ENCODE peak calls at places on chromosomes 6 and 20, in ten cellular contexts. One of them, this sample, is unnamed.

GRCh38 chr6:9576521-9576920 is 838.4 kb downstream of the TFAP2A start:
- DNase-seq in BJ: no peak
- DNase-seq in heart right ventricle: no peak
- DNase-seq in mammary epithelial cell: no peak
- DNase-seq in Peyer's patch: no peak
- DNase-seq in left ventricle myocardium inferior: no peak
- DNase-seq in PC-3: peak; percentile 6
- DNase-seq in mucosa of descending colon: no peak
- DNase-seq in testis: no peak
- DNase-seq in OCI-LY7: no peak
- DNase-seq in this sample: no peak

GRCh38 chr6:40427196-40427595 is 160.0 kb downstream of the LRFN2 start:
- DNase-seq in BJ: no peak
- DNase-seq in heart right ventricle: no peak
- DNase-seq in mammary epithelial cell: no peak
- DNase-seq in Peyer's patch: no peak
- DNase-seq in left ventricle myocardium inferior: no peak
- DNase-seq in PC-3: no peak
- DNase-seq in mucosa of descending colon: peak; percentile 6
- DNase-seq in testis: no peak
- DNase-seq in OCI-LY7: no peak
- DNase-seq in this sample: no peak

GRCh38 chr6:141388666-141389065 is 744.1 kb upstream of the GJE1 start:
- DNase-seq in BJ: no peak
- DNase-seq in heart right ventricle: no peak
- DNase-seq in mammary epithelial cell: no peak
- DNase-seq in Peyer's patch: no peak
- DNase-seq in left ventricle myocardium inferior: no peak
- DNase-seq in PC-3: no peak
- DNase-seq in mucosa of descending colon: no peak
- DNase-seq in testis: no peak
- DNase-seq in OCI-LY7: no peak
- DNase-seq in this sample: no peak

GRCh38 chr6:14276667-14277404 is 159.3 kb downstream of the CD83 start:
- DNase-seq in BJ: no peak
- DNase-seq in heart right ventricle: no peak
- DNase-seq in mammary epithelial cell: no peak
- DNase-seq in Peyer's patch: peak; percentile 50
- DNase-seq in left ventricle myocardium inferior: no peak
- DNase-seq in PC-3: no peak
- DNase-seq in mucosa of descending colon: no peak
- DNase-seq in testis: no peak
- DNase-seq in OCI-LY7: peak; percentile 89
- DNase-seq in this sample: no peak

GRCh38 chr6:79868098-79868722 is 79.1 kb downstream of the ELOVL4 start:
- DNase-seq in BJ: peak; percentile 16
- DNase-seq in heart right ventricle: no peak
- DNase-seq in mammary epithelial cell: peak; percentile 62
- DNase-seq in Peyer's patch: no peak
- DNase-seq in left ventricle myocardium inferior: no peak
- DNase-seq in PC-3: peak; percentile 80
- DNase-seq in mucosa of descending colon: peak; percentile 78
- DNase-seq in testis: peak; percentile 63
- DNase-seq in OCI-LY7: peak; percentile 72
- DNase-seq in this sample: peak; percentile 23

GRCh38 chr6:134669531-134669930 is 280.4 kb downstream of the ALDH8A1 start:
- DNase-seq in BJ: no peak
- DNase-seq in heart right ventricle: no peak
- DNase-seq in mammary epithelial cell: no peak
- DNase-seq in Peyer's patch: no peak
- DNase-seq in left ventricle myocardium inferior: no peak
- DNase-seq in PC-3: no peak
- DNase-seq in mucosa of descending colon: no peak
- DNase-seq in testis: no peak
- DNase-seq in OCI-LY7: no peak
- DNase-seq in this sample: no peak

GRCh38 chr6:108746411-108746810 is 101.8 kb upstream of the ARMC2 start:
- DNase-seq in BJ: no peak
- DNase-seq in heart right ventricle: no peak
- DNase-seq in mammary epithelial cell: peak; percentile 88
- DNase-seq in Peyer's patch: no peak
- DNase-seq in left ventricle myocardium inferior: no peak
- DNase-seq in PC-3: no peak
- DNase-seq in mucosa of descending colon: no peak
- DNase-seq in testis: no peak
- DNase-seq in OCI-LY7: no peak
- DNase-seq in this sample: no peak

GRCh38 chr6:111938710-111939109 is 65.5 kb upstream of the FYN start:
- DNase-seq in BJ: peak; percentile 44
- DNase-seq in heart right ventricle: no peak
- DNase-seq in mammary epithelial cell: peak; percentile 75
- DNase-seq in Peyer's patch: no peak
- DNase-seq in left ventricle myocardium inferior: no peak
- DNase-seq in PC-3: peak; percentile 26
- DNase-seq in mucosa of descending colon: no peak
- DNase-seq in testis: no peak
- DNase-seq in OCI-LY7: no peak
- DNase-seq in this sample: peak; percentile 59

GRCh38 chr20:1950836-1951235 is 43.0 kb downstream of the PDYN start:
- DNase-seq in BJ: no peak
- DNase-seq in heart right ventricle: no peak
- DNase-seq in mammary epithelial cell: no peak
- DNase-seq in Peyer's patch: no peak
- DNase-seq in left ventricle myocardium inferior: no peak
- DNase-seq in PC-3: no peak
- DNase-seq in mucosa of descending colon: no peak
- DNase-seq in testis: no peak
- DNase-seq in OCI-LY7: no peak
- DNase-seq in this sample: no peak

GRCh38 chr6:40634429-40634828 is 47.3 kb upstream of the LRFN2 start:
- DNase-seq in BJ: no peak
- DNase-seq in heart right ventricle: no peak
- DNase-seq in mammary epithelial cell: no peak
- DNase-seq in Peyer's patch: no peak
- DNase-seq in left ventricle myocardium inferior: no peak
- DNase-seq in PC-3: no peak
- DNase-seq in mucosa of descending colon: no peak
- DNase-seq in testis: no peak
- DNase-seq in OCI-LY7: no peak
- DNase-seq in this sample: no peak

GRCh38 chr6:100573169-100573568 is 108.4 kb upstream of the SIM1 start:
- DNase-seq in BJ: no peak
- DNase-seq in heart right ventricle: no peak
- DNase-seq in mammary epithelial cell: peak; percentile 11
- DNase-seq in Peyer's patch: no peak
- DNase-seq in left ventricle myocardium inferior: no peak
- DNase-seq in PC-3: peak; percentile 60
- DNase-seq in mucosa of descending colon: no peak
- DNase-seq in testis: no peak
- DNase-seq in OCI-LY7: peak; percentile 11
- DNase-seq in this sample: no peak

GRCh38 chr20:47066484-47067270 is 172.0 kb downstream of the EYA2 start:
- DNase-seq in BJ: no peak
- DNase-seq in heart right ventricle: no peak
- DNase-seq in mammary epithelial cell: no peak
- DNase-seq in Peyer's patch: no peak
- DNase-seq in left ventricle myocardium inferior: no peak
- DNase-seq in PC-3: no peak
- DNase-seq in mucosa of descending colon: no peak
- DNase-seq in testis: no peak
- DNase-seq in OCI-LY7: no peak
- DNase-seq in this sample: no peak

GRCh38 chr6:125432968-125433367 is 131.2 kb upstream of the HDDC2 start:
- DNase-seq in BJ: no peak
- DNase-seq in heart right ventricle: no peak
- DNase-seq in mammary epithelial cell: no peak
- DNase-seq in Peyer's patch: no peak
- DNase-seq in left ventricle myocardium inferior: no peak
- DNase-seq in PC-3: no peak
- DNase-seq in mucosa of descending colon: no peak
- DNase-seq in testis: no peak
- DNase-seq in OCI-LY7: peak; percentile 35
- DNase-seq in this sample: no peak
- H3K36me3 ChIP-seq in BJ: no peaks in the 10 kb centered on the region
- H3K36me3 ChIP-seq in heart right ventricle: no peaks in the 10 kb centered on the region
- H3K36me3 ChIP-seq in mammary epithelial cell: no peaks in the 10 kb centered on the region
- H3K36me3 ChIP-seq in Peyer's patch: no peaks in the 10 kb centered on the region
- H3K36me3 ChIP-seq in left ventricle myocardium inferior: no peaks in the 10 kb centered on the region
- H3K36me3 ChIP-seq in PC-3: no peaks in the 10 kb centered on the region
- H3K36me3 ChIP-seq in mucosa of descending colon: no peaks in the 10 kb centered on the region
- H3K36me3 ChIP-seq in testis: no peaks in the 10 kb centered on the region
- H3K36me3 ChIP-seq in OCI-LY7: no peaks in the 10 kb centered on the region
- H3K36me3 ChIP-seq in this sample: no peaks in the 10 kb centered on the region

DNA sequence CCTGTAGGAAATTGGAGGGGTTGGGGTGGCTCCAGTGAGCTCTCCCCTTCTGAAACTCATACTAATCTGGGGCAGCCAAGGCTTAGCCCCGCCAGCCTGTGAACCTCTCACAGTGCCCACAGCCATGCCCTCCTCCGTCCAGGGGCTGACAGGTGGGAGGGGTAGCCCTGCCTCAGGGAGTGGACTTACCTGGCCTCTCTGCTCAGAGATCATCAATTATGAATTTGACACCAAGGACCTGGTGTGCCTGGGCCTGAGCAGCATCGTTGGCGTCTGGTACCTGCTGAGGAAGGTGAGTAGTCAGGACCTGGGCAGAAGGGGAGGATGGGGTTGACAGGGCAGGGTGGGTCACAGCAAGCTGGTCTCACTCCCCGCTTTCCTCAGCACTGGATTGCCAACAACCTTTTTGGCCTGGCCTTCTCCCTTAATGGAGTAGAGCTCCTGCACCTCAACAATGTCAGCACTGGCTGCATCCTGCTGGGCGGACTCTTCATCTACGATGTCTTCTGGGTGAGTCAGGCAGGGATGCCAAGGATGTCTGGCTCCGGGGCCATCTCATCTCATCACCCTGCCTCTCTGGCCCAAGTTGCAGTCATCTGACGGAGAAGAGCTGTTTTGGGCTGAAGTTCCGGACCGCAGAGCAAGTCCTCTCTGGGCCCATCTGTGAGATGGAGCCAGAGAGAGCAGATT is 34.7 kb downstream of the HM13 start:
- DNase-seq in BJ: no peak
- DNase-seq in heart right ventricle: no peak
- DNase-seq in mammary epithelial cell: no peak
- DNase-seq in Peyer's patch: no peak
- DNase-seq in left ventricle myocardium inferior: no peak
- DNase-seq in PC-3: no peak
- DNase-seq in mucosa of descending colon: no peak
- DNase-seq in testis: no peak
- DNase-seq in OCI-LY7: no peak
- DNase-seq in this sample: no peak
- TF ChIP-seq CTCF in BJ: no peak
- TF ChIP-seq CTCF in heart right ventricle: no peak
- TF ChIP-seq CTCF in mammary epithelial cell: no peak
- TF ChIP-seq CTCF in Peyer's patch: no peak
- TF ChIP-seq CTCF in left ventricle myocardium inferior: no peak
- TF ChIP-seq CTCF in PC-3: no peak
- TF ChIP-seq CTCF in mucosa of descending colon: no peak
- TF ChIP-seq CTCF in testis: no peak
- TF ChIP-seq CTCF in OCI-LY7: no peak
- TF ChIP-seq CTCF in this sample: no peak

DNA sequence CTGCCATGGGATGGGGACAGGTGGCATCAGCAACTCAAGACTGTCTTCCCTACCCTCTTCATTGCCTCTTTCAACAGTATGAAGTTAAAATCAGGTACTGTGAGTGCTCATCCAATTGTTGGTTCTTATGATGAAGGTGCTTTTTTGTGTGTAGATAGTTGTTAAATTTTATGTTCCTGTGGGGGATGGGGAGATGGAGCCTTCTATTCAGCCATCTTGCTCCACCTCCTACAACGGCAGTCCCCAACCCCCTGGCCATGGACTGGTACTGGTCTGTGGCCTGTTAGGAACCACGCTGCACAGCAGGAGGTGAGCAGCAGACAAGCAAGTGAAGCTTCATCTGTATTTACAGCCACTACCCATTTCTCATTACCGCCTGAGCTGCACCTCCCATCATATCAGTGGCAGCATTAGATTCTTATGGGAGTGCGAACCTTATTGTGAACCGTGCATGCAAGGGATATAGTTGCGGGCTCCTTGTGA is 47.8 kb upstream of the TOP1 start:
- DNase-seq in BJ: no peak
- DNase-seq in heart right ventricle: no peak
- DNase-seq in mammary epithelial cell: no peak
- DNase-seq in Peyer's patch: no peak
- DNase-seq in left ventricle myocardium inferior: no peak
- DNase-seq in PC-3: no peak
- DNase-seq in mucosa of descending colon: no peak
- DNase-seq in testis: no peak
- DNase-seq in OCI-LY7: no peak
- DNase-seq in this sample: no peak
- H3K4me3 ChIP-seq in BJ: no peak overlapping the region
- H3K4me3 ChIP-seq in heart right ventricle: no peak overlapping the region
- H3K4me3 ChIP-seq in mammary epithelial cell: no peak overlapping the region
- H3K4me3 ChIP-seq in Peyer's patch: no peak overlapping the region
- H3K4me3 ChIP-seq in left ventricle myocardium inferior: no peak overlapping the region
- H3K4me3 ChIP-seq in PC-3: no peak overlapping the region
- H3K4me3 ChIP-seq in mucosa of descending colon: no peak overlapping the region
- H3K4me3 ChIP-seq in testis: no peak overlapping the region
- H3K4me3 ChIP-seq in OCI-LY7: no peak overlapping the region
- H3K4me3 ChIP-seq in this sample: no peak overlapping the region

DNA sequence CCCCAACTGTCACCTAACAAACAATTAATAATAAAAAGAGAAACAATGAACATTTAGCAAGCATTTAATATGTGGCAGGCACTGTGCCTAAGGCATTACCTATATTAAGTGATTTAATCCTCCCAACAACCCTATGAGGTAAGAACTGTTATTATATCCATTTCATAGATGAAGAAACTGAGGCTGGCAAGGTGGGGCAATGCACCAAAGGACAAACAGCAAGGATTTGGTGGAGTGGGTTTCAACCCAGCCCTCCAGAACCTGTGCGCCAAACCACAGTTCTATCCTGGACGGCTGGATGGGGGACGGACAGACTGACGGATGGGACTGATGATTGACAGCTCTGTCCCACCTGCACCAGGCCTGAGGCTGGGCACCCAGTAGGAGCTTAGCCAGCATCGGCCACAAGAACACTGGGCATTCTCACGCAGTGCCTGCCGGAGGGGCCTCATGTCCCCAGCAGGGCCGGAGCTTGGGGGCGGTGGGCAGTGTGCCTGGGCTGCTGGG is 24.6 kb downstream of the NOL4L start:
- DNase-seq in BJ: no peak
- DNase-seq in heart right ventricle: no peak
- DNase-seq in mammary epithelial cell: no peak
- DNase-seq in Peyer's patch: no peak
- DNase-seq in left ventricle myocardium inferior: no peak
- DNase-seq in PC-3: no peak
- DNase-seq in mucosa of descending colon: no peak
- DNase-seq in testis: no peak
- DNase-seq in OCI-LY7: no peak
- DNase-seq in this sample: no peak
- H3K36me3 ChIP-seq in BJ: no peaks in the 10 kb centered on the region
- H3K36me3 ChIP-seq in heart right ventricle: no peaks in the 10 kb centered on the region
- H3K36me3 ChIP-seq in mammary epithelial cell: no peaks in the 10 kb centered on the region
- H3K36me3 ChIP-seq in Peyer's patch: no peaks in the 10 kb centered on the region
- H3K36me3 ChIP-seq in left ventricle myocardium inferior: no peaks in the 10 kb centered on the region
- H3K36me3 ChIP-seq in PC-3: no peaks in the 10 kb centered on the region
- H3K36me3 ChIP-seq in mucosa of descending colon: no peaks in the 10 kb centered on the region
- H3K36me3 ChIP-seq in testis: no peaks in the 10 kb centered on the region
- H3K36me3 ChIP-seq in OCI-LY7: no peaks in the 10 kb centered on the region
- H3K36me3 ChIP-seq in this sample: no peaks in the 10 kb centered on the region

This sample was measured in kidney epithelial cell.